ENCODE peak calls at places on chromosomes 1 and 21, in four cellular contexts. N is K562, Z is H1, E is SK-N-SH. H is an unnamed sample.

GRCh38 chr1:6026095-6026809 is 19.4 kb upstream of the KCNAB2 start:
- DNase-seq in N (peak), Z (no peak), E (no peak), H (peak)

GRCh38 chr1:49106438-49106837 is 329.7 kb upstream of the BEND5 start:
- DNase-seq in N (no peak), Z (no peak), E (no peak), H (no peak)

GRCh38 chr21:45004481-45005263 is 64.8 kb downstream of the SLX9 start:
- DNase-seq in N (peak), Z (no peak), E (no peak), H (peak)

GRCh38 chr1:20574686-20575543 is 14.0 kb upstream of the CDA start:
- DNase-seq in N (peak), Z (peak), E (peak), H (peak)

GRCh38 chr21:32463889-32464300 is 51.4 kb downstream of the EVA1C start:
- DNase-seq in N (no peak), Z (no peak), E (no peak), H (no peak)

GRCh38 chr1:26112407-26112775 is 767 bp downstream of the PDIK1L start:
- DNase-seq in N (peak), Z (no peak), E (no peak), H (no peak)

GRCh38 chr1:18373882-18374493 is 106.7 kb upstream of the KLHDC7A start:
- DNase-seq in N (peak), Z (peak), E (peak), H (peak)

GRCh38 chr1:170935231-170935630 is at the start of gene MROH9:
- DNase-seq in N (no peak), Z (no peak), E (no peak), H (no peak)

GRCh38 chr1:226436472-226436854 is 28.6 kb upstream of the PARP1 start:
- DNase-seq in N (no peak), Z (no peak), E (no peak), H (no peak)

GRCh38 chr1:205020466-205020865 is 22.5 kb upstream of the CNTN2 start:
- DNase-seq in N (no peak), Z (no peak), E (no peak), H (no peak)

GRCh38 chr1:228061411-228062084 is 21.0 kb upstream of the ARF1 start:
- DNase-seq in N (no peak), Z (no peak), E (no peak), H (no peak)

GRCh38 chr1:30955448-30956015 is 47.0 kb upstream of the SDC3 start:
- DNase-seq in N (no peak), Z (no peak), E (no peak), H (no peak)

GRCh38 chr1:54813479-54814147 is 12.5 kb upstream of the TTC22 start:
- DNase-seq in N (no peak), Z (no peak), E (no peak), H (no peak)

GRCh38 chr1:89831462-89832113 is 10.8 kb downstream of the LRRC8D start:
- DNase-seq in N (no peak), Z (no peak), E (no peak), H (no peak)

GRCh38 chr1:224245188-224245587 is 62.1 kb downstream of the DEGS1 start:
- DNase-seq in N (no peak), Z (no peak), E (peak), H (no peak)

GRCh38 chr21:45404726-45405270 is at the start of gene COL18A1:
- DNase-seq in N (peak), Z (no peak), E (peak), H (peak)

GRCh38 chr1:118184737-118185082 is 318 bp downstream of the SPAG17 start:
- DNase-seq in N (peak), Z (no peak), E (no peak), H (peak)

GRCh38 chr1:183023601-183024351 is 556 bp downstream of the LAMC1 start:
- DNase-seq in N (peak), Z (no peak), E (peak), H (peak)

GRCh38 chr1:36652586-36652985 is 169.9 kb upstream of the CSF3R start:
- DNase-seq in N (no peak), Z (no peak), E (no peak), H (no peak)

GRCh38 chr1:152426731-152427130 is 12.7 kb upstream of the CRNN start:
- DNase-seq in N (no peak), Z (no peak), E (no peak), H (no peak)

GRCh38 chr1:207996632-207997031 is 85.7 kb upstream of the CD34 start:
- DNase-seq in N (no peak), Z (no peak), E (no peak), H (no peak)

GRCh38 chr1:2382621-2383361 is 8.6 kb downstream of the MORN1 start:
- DNase-seq in N (peak), Z (no peak), E (peak), H (peak)

GRCh38 chr1:1460540-1461130 is 10.9 kb upstream of the ATAD3B start:
- DNase-seq in N (no peak), Z (no peak), E (no peak), H (no peak)

GRCh38 chr1:245751111-245751510 is 596.3 kb downstream of the KIF26B start:
- DNase-seq in N (no peak), Z (no peak), E (no peak), H (no peak)

GRCh38 chr1:167705250-167705649 is 16.5 kb upstream of the MPZL1 start:
- DNase-seq in N (no peak), Z (no peak), E (no peak), H (peak)

GRCh38 chr1:231374394-231374793 is 36.3 kb downstream of the SPRTN start:
- DNase-seq in N (no peak), Z (no peak), E (no peak), H (no peak)

GRCh38 chr1:112298558-112298957 is 97.5 kb upstream of the CTTNBP2NL start:
- DNase-seq in N (peak), Z (peak), E (peak), H (peak)

GRCh38 chr1:3019007-3019515 is 2.2 kb upstream of the ACTRT2 start:
- DNase-seq in N (no peak), Z (no peak), E (no peak), H (no peak)

GRCh38 chr1:35243681-35244080 is 24.8 kb upstream of the ZMYM4 start:
- DNase-seq in N (no peak), Z (no peak), E (no peak), H (no peak)

GRCh38 chr1:246454655-246455054 is 52.4 kb downstream of the SMYD3 start:
- DNase-seq in N (no peak), Z (no peak), E (no peak), H (no peak)

GRCh38 chr1:203572134-203572625 is 54.5 kb upstream of the ATP2B4 start:
- DNase-seq in N (no peak), Z (no peak), E (peak), H (peak)

GRCh38 chr21:44911384-44912157 is 9.1 kb downstream of the ITGB2 start:
- DNase-seq in N (peak), Z (no peak), E (peak), H (no peak)

GRCh38 chr1:183101081-183101480 is 77.9 kb downstream of the LAMC1 start:
- DNase-seq in N (no peak), Z (no peak), E (no peak), H (no peak)

GRCh38 chr1:109790735-109791494 is 27.2 kb upstream of the EPS8L3 start:
- DNase-seq in N (peak), Z (no peak), E (no peak), H (peak)

GRCh38 chr1:200546577-200546976 is 74.0 kb downstream of the KIF14 start:
- DNase-seq in N (no peak), Z (no peak), E (no peak), H (no peak)

GRCh38 chr1:200556005-200556404 is 64.5 kb downstream of the KIF14 start:
- DNase-seq in N (no peak), Z (no peak), E (no peak), H (no peak)

GRCh38 chr1:200550367-200550766 is 70.2 kb downstream of the KIF14 start:
- DNase-seq in N (no peak), Z (no peak), E (no peak), H (no peak)
- TF ChIP-seq TEAD4 in N (no peak), Z (no peak), E (no peak), H (no peak)

GRCh38 chr1:24386241-24386640 is 27.3 kb downstream of the STPG1 start:
- DNase-seq in N (no peak), Z (no peak), E (no peak), H (no peak)
- TF ChIP-seq TEAD4 in N (no peak), Z (no peak), E (no peak), H (no peak)

DNA sequence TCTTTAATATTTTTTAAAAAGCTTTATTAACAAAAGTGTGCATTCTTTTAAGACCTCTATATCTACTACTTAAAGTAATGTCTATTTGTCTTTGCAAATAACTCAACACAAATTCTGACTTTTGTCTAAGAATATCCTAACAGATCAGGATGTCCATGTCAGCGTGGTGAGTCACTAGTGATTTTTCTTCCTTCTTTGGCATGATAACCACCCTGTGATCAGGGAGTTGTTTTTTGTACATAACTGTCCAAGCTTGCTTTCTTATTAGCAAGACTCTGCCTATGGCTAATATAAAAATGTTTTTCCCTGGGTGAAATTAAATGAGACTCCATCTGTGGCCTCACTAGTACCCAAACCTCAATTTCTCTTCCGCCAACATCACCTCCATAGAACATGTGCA is 688.9 kb upstream of the ADGRL2 start:
- DNase-seq in N (no peak), Z (no peak), E (no peak), H (no peak)
- TF ChIP-seq TEAD4 in N (no peak), Z (no peak), E (no peak), H (no peak)

GRCh38 chr1:67941155-67941554 is 107.9 kb upstream of the GNG12 start:
- DNase-seq in N (no peak), Z (no peak), E (no peak), H (no peak)

GRCh38 chr1:67939176-67939751 is 106.0 kb upstream of the GNG12 start:
- DNase-seq in N (no peak), Z (no peak), E (peak), H (no peak)

GRCh38 chr1:67942269-67942668 is 108.2 kb downstream of the DIRAS3 start:
- DNase-seq in N (no peak), Z (no peak), E (no peak), H (no peak)

GRCh38 chr1:67939942-67940341 is 106.7 kb upstream of the GNG12 start:
- DNase-seq in N (no peak), Z (no peak), E (peak), H (no peak)

GRCh38 chr1:67941746-67942145 is 108.5 kb upstream of the GNG12 start:
- DNase-seq in N (no peak), Z (no peak), E (no peak), H (no peak)
- TF ChIP-seq TEAD4 in N (no peak), Z (no peak), E (no peak), H (no peak)

DNA sequence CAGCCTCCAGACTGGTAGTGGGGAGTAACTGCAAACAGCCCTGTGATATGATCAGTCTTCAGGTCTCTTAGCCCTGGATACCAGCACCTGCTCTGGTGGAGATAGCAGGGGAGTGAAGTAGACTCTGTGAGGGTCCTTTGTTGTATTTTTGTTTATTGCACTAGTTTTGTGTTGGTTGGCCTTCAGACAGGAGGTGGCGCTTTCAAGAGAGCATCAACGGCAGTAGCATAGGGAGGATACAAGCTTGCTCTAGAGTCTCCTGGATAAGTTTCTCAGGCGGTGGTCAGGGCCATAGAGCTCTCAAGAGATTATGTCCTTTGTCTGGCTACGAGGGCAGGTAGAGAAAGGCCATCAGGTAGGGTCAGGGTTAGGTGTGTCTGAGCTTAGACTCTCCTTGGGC is 116.4 kb downstream of the USH2A start:
- DNase-seq in N (no peak), Z (no peak), E (no peak), H (no peak)
- TF ChIP-seq TEAD4 in N (no peak), Z (no peak), E (no peak), H (no peak)

DNA sequence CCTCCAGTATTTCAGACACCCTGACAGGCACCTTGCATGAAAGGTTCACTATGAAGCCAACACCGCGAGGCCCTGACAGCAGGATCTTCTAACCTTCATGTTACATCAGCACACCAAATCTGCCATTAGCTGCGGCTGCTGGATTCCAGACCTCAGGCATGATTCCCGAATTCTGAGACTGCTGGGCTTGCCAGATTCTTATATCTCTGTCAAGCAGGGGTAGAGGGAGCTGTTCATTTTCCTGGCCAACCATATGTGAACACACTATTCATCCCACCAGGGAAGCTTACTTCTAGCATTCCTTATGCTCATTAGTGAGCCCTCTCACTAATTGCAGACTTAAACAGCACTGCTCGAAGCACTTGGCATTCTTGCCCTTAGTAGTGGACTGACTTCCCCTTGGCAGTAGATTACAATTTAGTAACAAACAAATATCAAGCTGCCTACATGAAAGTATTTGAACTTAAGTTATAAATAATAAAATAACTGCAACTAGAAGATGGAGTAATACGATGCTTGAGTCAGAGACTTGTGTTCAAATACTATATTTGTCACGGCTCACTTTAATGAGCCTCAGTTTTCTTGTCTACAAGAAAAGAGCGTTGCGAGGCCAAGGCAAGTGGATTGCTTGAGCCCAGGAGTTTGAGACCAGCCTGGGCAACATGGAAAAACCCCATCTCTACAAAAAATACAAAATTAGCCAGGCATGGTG is 43.3 kb downstream of the NID1 start:
- DNase-seq in N (no peak), Z (no peak), E (no peak), H (no peak)
- TF ChIP-seq TEAD4 in N (no peak), Z (no peak), E (no peak), H (no peak)

GRCh38 chr1:229411434-229412055 is 22.3 kb downstream of the ACTA1 start:
- DNase-seq in N (no peak), Z (no peak), E (no peak), H (no peak)
- TF ChIP-seq TEAD4 in N (no peak), Z (no peak), E (no peak), H (no peak)